ENCODE peak calls at places on chromosomes 16 and 17, in ten cellular contexts. V is cardiac muscle cell, L is tibial nerve, T is kidney, R is IMR-90, S is transverse colon, J is A549, X is OCI-LY7, G is prostate gland, Z is H1. K is an unnamed sample.

GRCh38 chr17:49434821-49435581 is 20.3 kb upstream of the PHB1 start:
- DNase-seq in V (peak; percentile 55), L (no peak), T (no peak), R (peak; percentile 41), S (peak; percentile 31), J (peak; percentile 95), X (peak; percentile 63), G (peak; percentile 42), Z (peak; percentile 87), K (no peak)

GRCh38 chr16:9050102-9050830 is 41.2 kb upstream of the HAPSTR1 start:
- DNase-seq in V (peak; percentile 11), L (no peak), T (no peak), R (peak; percentile 16), S (no peak), J (no peak), X (peak; percentile 27), G (no peak), Z (peak; percentile 87), K (no peak)

GRCh38 chr17:81039096-81039495 is 4.1 kb downstream of the BAIAP2 start:
- DNase-seq in V (no peak), L (no peak), T (no peak), R (no peak), S (no peak), J (no peak), X (no peak), G (no peak), Z (no peak), K (no peak)

GRCh38 chr16:50696575-50697420 is 3.4 kb downstream of the NOD2 start:
- DNase-seq in V (no peak), L (peak; percentile 73), T (peak; percentile 94), R (peak; percentile 26), S (peak; percentile 91), J (peak; percentile 20), X (no peak), G (peak; percentile 46), Z (no peak), K (no peak)

GRCh38 chr17:44757045-44757917 is 1.5 kb upstream of the ADAM11 start:
- DNase-seq in V (peak; percentile 80), L (no peak), T (peak; percentile 49), R (no peak), S (no peak), J (no peak), X (no peak), G (no peak), Z (no peak), K (no peak)

GRCh38 chr17:71987634-71988033 is 133.2 kb upstream of the SOX9 start:
- DNase-seq in V (no peak), L (no peak), T (no peak), R (peak; percentile 21), S (no peak), J (no peak), X (peak; percentile 55), G (no peak), Z (no peak), K (no peak)

GRCh38 chr16:89656435-89657121 is 930 bp downstream of the CHMP1A start:
- DNase-seq in V (no peak), L (no peak), T (peak; percentile 83), R (no peak), S (no peak), J (no peak), X (no peak), G (no peak), Z (no peak), K (no peak)

GRCh38 chr17:34484193-34484733 is 95.1 kb upstream of the TMEM132E start:
- DNase-seq in V (no peak), L (no peak), T (no peak), R (no peak), S (no peak), J (no peak), X (no peak), G (no peak), Z (no peak), K (no peak)

GRCh38 chr17:7634384-7634783 is 4.4 kb downstream of the SHBG start:
- DNase-seq in V (peak; percentile 87), L (no peak), T (peak; percentile 80), R (peak; percentile 41), S (no peak), J (peak; percentile 87), X (no peak), G (no peak), Z (peak; percentile 87), K (no peak)
- TF ChIP-seq CTCF in V (peak; percentile 79), L (peak; percentile 39), T (peak; percentile 43), R (peak; percentile 67), S (peak; percentile 22), J (peak; percentile 50), X (peak; percentile 42), G (no peak), Z (peak; percentile 80), K (peak; percentile 77)

GRCh38 chr17:74474043-74474792 is 7.8 kb downstream of the CD300A start:
- DNase-seq in V (no peak), L (no peak), T (no peak), R (no peak), S (peak; percentile 54), J (no peak), X (peak; percentile 94), G (no peak), Z (no peak), K (no peak)

GRCh38 chr17:74473294-74473693 is 6.9 kb downstream of the CD300A start:
- DNase-seq in V (no peak), L (no peak), T (no peak), R (no peak), S (no peak), J (no peak), X (no peak), G (no peak), Z (no peak), K (no peak)

GRCh38 chr17:74472890-74473289 is 6.5 kb downstream of the CD300A start:
- DNase-seq in V (no peak), L (no peak), T (no peak), R (no peak), S (no peak), J (no peak), X (no peak), G (no peak), Z (no peak), K (no peak)

GRCh38 chr17:74475189-74475588 is 8.8 kb downstream of the CD300A start:
- DNase-seq in V (no peak), L (no peak), T (no peak), R (no peak), S (no peak), J (no peak), X (no peak), G (no peak), Z (no peak), K (no peak)

DNA sequence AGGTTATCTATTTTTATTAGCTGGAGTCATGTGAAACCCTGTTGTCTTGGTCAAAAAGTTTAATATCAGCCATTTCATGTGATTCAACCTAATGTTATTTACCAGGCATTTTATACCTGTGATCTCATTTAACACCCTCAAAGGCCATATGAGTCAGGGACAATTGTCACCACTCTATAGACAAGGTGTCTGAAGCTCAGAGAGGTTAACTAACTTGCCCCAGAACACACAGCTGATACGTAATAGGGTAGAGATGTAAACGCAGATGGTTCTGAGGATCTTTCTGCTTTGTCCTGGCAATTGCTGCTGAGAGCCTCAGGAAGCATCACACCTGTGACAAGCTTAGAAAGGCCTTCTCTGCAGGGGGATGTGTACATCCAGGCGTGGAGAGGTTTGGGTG is 4.9 kb downstream of the CD300A start:
- DNase-seq in V (no peak), L (no peak), T (no peak), R (no peak), S (no peak), J (no peak), X (no peak), G (no peak), Z (no peak), K (no peak)
- H3K4me3 ChIP-seq in V (no peak overlapping the region), L (no peak overlapping the region), T (no peak overlapping the region), R (no peak overlapping the region), S (no peak overlapping the region), J (no peak overlapping the region), X (no peak overlapping the region), G (no peak overlapping the region), Z (no peak overlapping the region), K (no peak overlapping the region)

GRCh38 chr17:82103588-82104451 is 5.8 kb upstream of the FASN start:
- DNase-seq in V (peak; percentile 53), L (peak; percentile 82), T (peak; percentile 93), R (no peak), S (peak; percentile 63), J (no peak), X (peak; percentile 23), G (peak; percentile 93), Z (peak; percentile 76), K (no peak)

GRCh38 chr17:82105417-82105881 is 7.4 kb upstream of the FASN start:
- DNase-seq in V (no peak), L (no peak), T (peak; percentile 76), R (no peak), S (no peak), J (no peak), X (peak; percentile 24), G (no peak), Z (peak; percentile 47), K (no peak)

GRCh38 chr17:82106697-82107305 is 8.8 kb upstream of the FASN start:
- DNase-seq in V (no peak), L (no peak), T (no peak), R (no peak), S (no peak), J (no peak), X (no peak), G (no peak), Z (no peak), K (no peak)

GRCh38 chr17:82105882-82106696 is 8.1 kb upstream of the FASN start:
- DNase-seq in V (peak; percentile 73), L (no peak), T (peak; percentile 84), R (peak; percentile 37), S (peak; percentile 78), J (peak; percentile 88), X (peak; percentile 87), G (peak; percentile 91), Z (peak; percentile 79), K (no peak)

GRCh38 chr17:82104797-82105416 is 6.9 kb upstream of the FASN start:
- DNase-seq in V (no peak), L (no peak), T (no peak), R (no peak), S (no peak), J (no peak), X (no peak), G (no peak), Z (no peak), K (no peak)
- H3K9me3 ChIP-seq in V (no peaks in the 10 kb centered on the region), L (no peaks in the 10 kb centered on the region), T (no peaks in the 10 kb centered on the region), R (no peaks in the 10 kb centered on the region), S (no peaks in the 10 kb centered on the region), J (no peaks in the 10 kb centered on the region), X (no peaks in the 10 kb centered on the region), G (no peaks in the 10 kb centered on the region), Z (no peaks in the 10 kb centered on the region), K (no peaks in the 10 kb centered on the region)

GRCh38 chr17:4593021-4593797 is 8.9 kb downstream of the SMTNL2 start:
- DNase-seq in V (no peak), L (no peak), T (peak; percentile 73), R (no peak), S (no peak), J (no peak), X (no peak), G (no peak), Z (no peak), K (no peak)

GRCh38 chr17:4592240-4593005 is 8.1 kb downstream of the SMTNL2 start:
- DNase-seq in V (no peak), L (no peak), T (peak; percentile 34), R (no peak), S (no peak), J (no peak), X (no peak), G (no peak), Z (no peak), K (no peak)

GRCh38 chr17:4591529-4591928 is 7.2 kb downstream of the SMTNL2 start:
- DNase-seq in V (no peak), L (no peak), T (no peak), R (peak; percentile 53), S (no peak), J (peak; percentile 46), X (no peak), G (no peak), Z (no peak), K (no peak)

GRCh38 chr17:4596636-4597380 is 12.5 kb downstream of the SMTNL2 start:
- DNase-seq in V (no peak), L (no peak), T (peak; percentile 59), R (no peak), S (no peak), J (no peak), X (no peak), G (no peak), Z (no peak), K (no peak)

DNA sequence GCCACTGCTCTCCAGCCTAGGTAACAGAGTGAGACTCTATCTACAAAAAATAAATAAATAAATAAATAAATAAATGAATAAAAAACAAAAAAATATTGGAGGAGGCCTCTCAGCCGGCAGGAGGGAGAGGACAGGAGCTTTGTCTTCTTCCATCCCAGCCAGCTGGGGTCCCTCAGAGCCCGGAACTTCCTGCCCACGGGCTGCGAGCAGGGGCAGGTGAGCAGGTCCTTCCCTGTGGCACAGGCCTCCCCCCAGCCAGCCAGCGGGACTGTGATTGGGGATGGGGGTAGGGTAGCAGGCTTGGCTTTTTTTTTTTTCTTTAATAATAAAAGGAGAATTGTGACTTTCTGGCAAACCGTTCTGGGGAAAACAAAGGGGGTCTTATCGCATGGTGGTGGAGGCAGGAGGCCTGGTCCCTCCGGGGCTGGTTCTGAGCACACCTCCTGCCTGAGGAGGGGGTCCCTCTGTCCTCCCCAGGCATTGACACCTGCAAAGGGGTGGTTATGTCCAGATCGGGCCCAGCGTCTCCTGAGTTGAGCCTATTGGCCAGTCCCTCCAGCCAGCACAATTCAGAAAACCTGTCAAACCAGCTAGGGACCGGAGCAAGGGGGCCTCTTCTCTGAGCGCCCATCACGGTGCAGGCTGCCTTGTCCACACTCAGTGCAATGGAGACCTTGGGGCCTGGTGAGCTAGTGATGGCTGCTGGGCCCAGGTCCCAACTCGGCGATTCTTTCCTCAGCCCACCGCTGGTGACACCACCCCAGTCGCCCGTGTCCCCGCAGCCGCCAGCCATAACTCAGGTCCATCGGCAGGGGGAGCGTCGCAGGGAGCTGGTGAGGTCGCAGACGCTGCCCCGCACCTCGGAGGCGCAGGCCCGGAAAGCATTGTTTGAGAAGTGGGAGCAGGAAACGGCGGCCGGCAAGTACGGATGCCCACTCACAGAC is 10.3 kb downstream of the SMTNL2 start:
- DNase-seq in V (peak; percentile 58), L (no peak), T (peak; percentile 57), R (no peak), S (peak; percentile 53), J (no peak), X (peak; percentile 41), G (no peak), Z (peak; percentile 79), K (no peak)
- TF ChIP-seq CTCF in V (no peak), L (peak; percentile 54), T (peak; percentile 1), R (no peak), S (peak; percentile 35), J (no peak), X (peak; percentile 56), G (peak; percentile 46), Z (peak; percentile 69), K (peak; percentile 15)